ENCODE peak calls at places on chromosome 7, in four cellular contexts. D, Q, E and U are unnamed samples.
A peak's percentile ranks its signal among the peaks of the same experiment; 100 is the strongest.

GRCh38 chr7:88306590-88307048 is at the start of gene STEAP4:
- DNase-seq in D (peak; percentile 85), E (peak; percentile 19), Q (peak; percentile 91), U (peak; percentile 96)

GRCh38 chr7:47940482-47941001 is 7.7 kb downstream of the PKD1L1 start:
- DNase-seq in D (no peak), Q (no peak), E (no peak), U (no peak)

GRCh38 chr7:140475747-140476333 is 3.5 kb downstream of the MKRN1 start:
- DNase-seq in E (peak; percentile 31), Q (no peak), D (peak; percentile 66), U (no peak)

GRCh38 chr7:131110294-131111080 is 217.2 kb upstream of the MKLN1 start:
- DNase-seq in D (peak; percentile 47), Q (no peak), E (no peak), U (no peak)

GRCh38 chr7:149310113-149310836 is 48.3 kb downstream of the ZNF783 start:
- DNase-seq in Q (no peak), E (peak; percentile 91), D (no peak), U (no peak)

GRCh38 chr7:32285698-32286097 is 204.5 kb downstream of the LSM5 start:
- DNase-seq in E (no peak), Q (no peak), D (no peak), U (no peak)

GRCh38 chr7:99374121-99375064 is at the start of gene ARPC1B:
- DNase-seq in E (peak; percentile 41), D (peak; percentile 82), Q (peak; percentile 94), U (peak; percentile 94)

GRCh38 chr7:30226593-30227268 is 57.7 kb upstream of the ZNRF2 start:
- DNase-seq in Q (peak; percentile 51), D (no peak), E (peak; percentile 63), U (peak; percentile 74)

GRCh38 chr7:42222891-42223290 is 14.1 kb downstream of the GLI3 start:
- DNase-seq in D (no peak), E (no peak), Q (no peak), U (no peak)

GRCh38 chr7:129017933-129018538 is 36.9 kb downstream of the TNPO3 start:
- DNase-seq in E (no peak), D (no peak), Q (no peak), U (no peak)

GRCh38 chr7:51316262-51316665 is 345 bp downstream of the COBL start:
- DNase-seq in Q (peak; percentile 71), E (no peak), D (peak; percentile 29), U (no peak)

GRCh38 chr7:103106336-103107070 is 31.6 kb downstream of the ARMC10 start:
- DNase-seq in E (no peak), Q (no peak), D (no peak), U (no peak)

GRCh38 chr7:16114633-16115032 is 306.7 kb downstream of the CRPPA start:
- DNase-seq in Q (no peak), E (peak; percentile 52), D (no peak), U (no peak)

GRCh38 chr7:158282461-158283001 is 305.1 kb downstream of the PTPRN2 start:
- DNase-seq in Q (no peak), D (no peak), E (no peak), U (no peak)

GRCh38 chr7:2451171-2452073 is 24.8 kb downstream of the GRIFIN start:
- DNase-seq in Q (peak; percentile 92), D (peak; percentile 82), E (peak; percentile 61), U (no peak)

GRCh38 chr7:64883113-64883905 is 19.8 kb upstream of the ZNF273 start:
- DNase-seq in Q (no peak), D (no peak), E (no peak), U (peak; percentile 87)

GRCh38 chr7:157596471-157596870 is 259.7 kb downstream of the DNAJB6 start:
- DNase-seq in E (no peak), D (no peak), Q (no peak), U (no peak)

GRCh38 chr7:17134786-17135185 is 163.7 kb upstream of the AHR start:
- DNase-seq in D (no peak), E (no peak), Q (no peak), U (no peak)

GRCh38 chr7:91287685-91288084 is 23.5 kb downstream of the FZD1 start:
- DNase-seq in D (no peak), E (no peak), Q (no peak), U (no peak)
- TF ChIP-seq CTCF in D (no peak), E (no peak), Q (no peak), U (no peak)

GRCh38 chr7:139424004-139424403 is 59.5 kb downstream of the KLRG2 start:
- DNase-seq in Q (no peak), D (no peak), E (no peak), U (no peak)
- H3K36me3 ChIP-seq in Q (peaks cover 71% of the 10 kb centered on the region), D (no peaks in the 10 kb centered on the region), E (peaks cover 4% of the 10 kb centered on the region), U (peaks cover 13% of the 10 kb centered on the region)

DNA sequence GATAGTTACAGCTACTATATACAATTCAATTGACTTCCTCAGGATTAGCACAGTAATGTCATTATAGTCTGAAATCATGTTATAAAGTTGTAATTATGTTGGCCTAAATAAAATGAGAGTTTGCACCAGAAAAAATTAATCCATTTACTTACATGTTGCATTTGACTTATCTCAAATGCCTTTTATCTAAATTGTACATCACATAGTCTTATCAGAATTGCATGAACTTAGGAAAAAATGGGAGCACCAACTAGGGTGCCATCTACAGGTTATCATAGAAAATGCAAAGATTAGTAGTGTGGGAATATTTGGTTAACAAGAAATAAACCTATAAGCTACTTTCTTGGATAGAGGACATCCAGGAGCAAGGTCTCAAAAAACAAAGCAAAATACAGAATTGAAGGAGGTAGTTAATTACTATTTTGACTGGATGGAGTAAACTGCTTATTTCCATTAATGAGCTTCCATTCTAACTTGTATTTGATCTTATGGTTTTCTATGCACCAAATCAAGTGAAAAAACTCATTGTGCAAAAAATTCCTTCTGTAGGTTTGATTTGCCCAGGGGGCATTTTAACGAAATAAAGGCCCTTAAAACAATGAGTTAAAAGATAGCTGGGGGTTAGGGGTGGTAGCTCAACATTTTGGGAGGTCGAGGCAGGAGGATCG is 60.0 kb upstream of the ORC5 start:
- DNase-seq in D (no peak), Q (no peak), E (no peak), U (no peak)
- TF ChIP-seq CTCF in D (peak; percentile 36), Q (peak; percentile 34), E (peak; percentile 10), U (peak; percentile 32)

GRCh38 chr7:101241015-101241363 is 3.4 kb upstream of the CLDN15 start:
- DNase-seq in E (no peak), D (no peak), Q (no peak), U (no peak)

GRCh38 chr7:101240226-101241014 is 2.8 kb upstream of the CLDN15 start:
- DNase-seq in E (no peak), D (no peak), Q (no peak), U (no peak)

GRCh38 chr7:101239191-101239950 is 1.8 kb upstream of the CLDN15 start:
- DNase-seq in D (no peak), Q (no peak), E (no peak), U (no peak)

GRCh38 chr7:101238226-101239182 is 902 bp upstream of the CLDN15 start:
- DNase-seq in E (no peak), D (no peak), Q (no peak), U (no peak)

DNA sequence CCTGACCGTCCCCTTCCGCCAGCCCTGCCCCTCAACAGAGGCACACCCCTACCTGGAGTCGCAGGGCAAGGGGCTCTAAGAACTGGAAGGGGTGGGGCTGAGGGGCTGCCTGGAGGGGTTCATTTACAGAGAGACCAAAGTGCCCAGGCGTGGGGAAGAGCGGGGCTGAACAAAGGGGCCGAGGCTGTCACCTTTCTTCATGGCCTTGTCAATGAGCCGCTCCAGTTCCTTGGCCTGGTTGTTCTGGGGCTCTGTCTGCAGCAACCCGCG is 2.3 kb upstream of the CLDN15 start:
- DNase-seq in Q (no peak), E (no peak), D (no peak), U (no peak)
- H3K36me3 ChIP-seq in Q (peaks cover 59% of the 10 kb centered on the region), E (peaks cover 9% of the 10 kb centered on the region), D (no peaks in the 10 kb centered on the region), U (peaks cover 34% of the 10 kb centered on the region)

DNA sequence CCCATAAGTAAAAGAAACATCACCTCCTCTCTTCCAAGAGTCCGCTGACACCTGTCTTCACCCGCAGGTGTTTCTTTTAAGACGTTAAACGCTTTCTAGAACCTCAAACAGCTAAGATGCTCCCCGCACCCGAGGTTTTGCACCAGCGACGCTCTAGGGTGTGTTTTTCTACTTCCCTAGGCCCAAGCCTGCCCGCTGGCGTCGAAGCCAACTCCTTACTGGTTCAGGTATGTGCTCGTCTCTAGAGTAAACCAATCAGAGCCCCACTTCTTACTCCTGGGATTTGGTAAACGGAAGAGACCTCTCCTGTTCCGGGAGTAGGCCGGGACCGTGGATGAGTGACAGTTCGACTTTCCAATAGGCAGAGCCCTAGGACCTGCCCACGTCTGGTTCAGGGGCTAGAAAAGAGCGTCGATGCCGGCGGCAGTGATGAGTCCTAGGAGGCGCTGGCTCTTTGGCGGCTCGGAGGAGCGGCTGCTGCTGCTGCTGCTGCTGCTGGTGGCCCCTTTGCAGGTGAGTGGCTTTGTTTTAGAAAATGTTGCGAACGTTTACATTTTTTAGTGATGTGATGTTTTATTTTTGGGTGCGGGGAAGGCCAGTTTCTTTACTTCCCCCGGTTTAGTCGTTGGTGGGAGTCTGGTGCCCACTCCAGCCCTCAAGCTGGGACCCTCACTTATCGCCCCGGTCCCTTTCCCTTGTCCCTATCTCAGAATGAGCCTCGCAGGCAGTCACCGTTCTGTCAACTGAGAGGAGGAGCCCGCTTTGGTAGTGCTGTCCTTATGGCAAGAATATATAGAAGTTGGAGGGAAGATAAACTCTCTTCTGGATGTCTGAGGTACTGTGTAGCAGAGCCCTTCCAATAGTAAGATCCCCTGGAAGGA is at the start of gene BPGM:
- DNase-seq in Q (peak; percentile 95), D (peak; percentile 99), E (peak; percentile 100), U (peak; percentile 99)
- TF ChIP-seq CTCF in Q (peak; percentile 24), D (no peak), E (no peak), U (no peak)

DNA sequence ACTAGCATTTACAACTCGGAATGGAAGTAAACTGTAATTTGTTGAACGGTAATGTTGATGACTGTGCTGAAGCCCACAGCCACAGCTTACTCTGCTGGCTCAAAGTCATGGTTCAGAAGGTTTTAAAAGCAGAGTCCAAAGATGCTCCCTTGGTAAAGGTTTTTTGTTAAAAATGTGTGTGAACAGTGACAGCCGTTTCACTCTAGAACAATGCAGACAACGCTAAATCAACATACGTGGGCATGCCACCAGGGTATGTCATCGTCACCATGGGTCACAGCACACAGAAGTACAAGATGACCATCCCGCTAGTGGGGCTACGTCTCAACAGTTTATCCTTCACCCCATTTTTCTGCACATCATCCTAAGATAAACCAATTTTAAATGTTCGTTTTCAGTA is 106.5 kb upstream of the LANCL2 start:
- DNase-seq in Q (no peak), E (no peak), D (no peak), U (no peak)
- H3K36me3 ChIP-seq in Q (no peaks in the 10 kb centered on the region), E (no peaks in the 10 kb centered on the region), D (no peaks in the 10 kb centered on the region), U (no peaks in the 10 kb centered on the region)

GRCh38 chr7:112759905-112760304 is 30.3 kb downstream of the TMEM168 start:
- DNase-seq in E (no peak), D (no peak), Q (no peak), U (no peak)
- TF ChIP-seq CTCF in E (no peak), D (no peak), Q (no peak), U (no peak)

DNA sequence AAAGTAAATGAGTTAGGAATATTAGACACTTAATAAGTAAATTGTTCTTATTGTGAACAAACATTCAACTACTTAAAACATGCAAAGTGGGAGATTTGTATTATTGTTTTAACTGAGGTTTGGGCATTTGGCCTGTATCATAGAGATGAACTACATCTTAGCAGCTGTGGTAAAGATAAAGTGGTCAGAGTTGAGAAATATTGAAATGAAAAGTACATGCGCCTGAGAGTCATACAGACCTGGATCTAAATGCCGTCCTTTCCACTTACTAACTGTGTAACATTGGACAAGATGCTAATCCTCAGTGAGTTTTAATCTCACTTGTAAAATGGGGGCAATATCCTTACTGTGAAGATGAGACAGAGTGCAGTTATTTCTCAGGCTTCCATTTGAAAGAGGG is 74.5 kb downstream of the KMT2E start:
- DNase-seq in Q (no peak), E (no peak), D (no peak), U (no peak)
- H3K36me3 ChIP-seq in Q (peaks cover 88% of the 10 kb centered on the region), E (peaks cover 6% of the 10 kb centered on the region), D (no peaks in the 10 kb centered on the region), U (peaks cover 80% of the 10 kb centered on the region)